ENCODE peak calls at places on chromosomes 1 and 21, in ten cellular contexts. B, W, G, V, S, Z, E, F, C and T are unnamed samples.

GRCh38 chr1:247456914-247457638 is 828 bp downstream of the OR2B11 start:
- DNase-seq in F (no peak), G (no peak), E (no peak), W (no peak), C (no peak), S (no peak), B (no peak), Z (no peak), V (no peak), T (no peak)

GRCh38 chr1:200921571-200922110 is 26.9 kb downstream of the INAVA start:
- DNase-seq in W (peak), G (peak), B (no peak), S (no peak), F (no peak), E (no peak), V (no peak), Z (no peak), C (no peak), T (no peak)

GRCh38 chr1:228108742-228109072 is 392 bp downstream of the MRPL55 start:
- DNase-seq in G (no peak), E (no peak), S (peak), V (no peak), F (no peak), C (no peak), Z (no peak), B (no peak), W (no peak), T (no peak)

GRCh38 chr1:168636200-168636599 is 59.8 kb downstream of the XCL1 start:
- DNase-seq in B (no peak), W (no peak), S (no peak), E (peak), C (peak), F (peak), Z (peak), G (no peak), V (no peak), T (no peak)

GRCh38 chr1:101235241-101235695 is 1.6 kb upstream of the S1PR1 start:
- DNase-seq in V (no peak), C (no peak), G (no peak), S (no peak), E (no peak), Z (no peak), W (no peak), F (no peak), B (no peak), T (no peak)

GRCh38 chr1:221439008-221439733 is 302.7 kb downstream of the DUSP10 start:
- DNase-seq in G (no peak), Z (peak), V (no peak), W (no peak), S (no peak), E (peak), C (peak), F (peak), B (no peak), T (no peak)

GRCh38 chr21:28632718-28633408 is 359.8 kb downstream of the LTN1 start:
- DNase-seq in V (no peak), F (peak), S (no peak), Z (no peak), W (no peak), G (no peak), C (peak), E (peak), B (no peak), T (no peak)

GRCh38 chr1:212671342-212672031 is 28.2 kb downstream of the BATF3 start:
- DNase-seq in W (peak), C (peak), Z (peak), F (peak), B (peak), S (peak), E (peak), G (no peak), V (no peak), T (no peak)

GRCh38 chr21:31879251-31879650 is 6.4 kb downstream of the HUNK start:
- DNase-seq in C (no peak), S (no peak), G (no peak), F (no peak), E (no peak), W (peak), B (no peak), V (no peak), Z (no peak), T (no peak)

GRCh38 chr1:187894349-187894748 is 1065.6 kb downstream of the PLA2G4A start:
- DNase-seq in F (no peak), C (no peak), E (no peak), G (no peak), W (no peak), B (no peak), V (no peak), Z (no peak), S (no peak), T (no peak)

GRCh38 chr1:93328809-93329477 is 16.8 kb upstream of the DR1 start:
- DNase-seq in W (no peak), F (peak), Z (no peak), S (no peak), G (no peak), V (no peak), C (no peak), E (no peak), B (no peak), T (no peak)

GRCh38 chr1:178161516-178161915 is 67.6 kb downstream of the RASAL2 start:
- DNase-seq in Z (no peak), V (no peak), S (no peak), F (peak), W (no peak), G (no peak), C (peak), E (no peak), B (no peak), T (no peak)

GRCh38 chr1:108976658-108977057 is 13.4 kb upstream of the CLCC1 start:
- DNase-seq in S (no peak), W (no peak), F (no peak), V (no peak), C (no peak), E (no peak), Z (no peak), B (no peak), G (no peak), T (no peak)

GRCh38 chr1:211920141-211920572 is 89.6 kb upstream of the LPGAT1 start:
- DNase-seq in B (peak), S (no peak), C (peak), G (peak), F (peak), E (no peak), W (peak), Z (peak), V (no peak), T (no peak)

GRCh38 chr1:184160236-184160635 is 108.7 kb downstream of the TSEN15 start:
- DNase-seq in G (no peak), W (no peak), Z (no peak), B (no peak), F (peak), S (no peak), E (peak), V (no peak), C (peak), T (no peak)

GRCh38 chr1:8875216-8875861 is 3.1 kb downstream of the ENO1 start:
- DNase-seq in Z (no peak), S (no peak), E (no peak), G (no peak), C (no peak), W (no peak), B (peak), V (no peak), F (no peak), T (no peak)

GRCh38 chr1:60657926-60658325 is 424.4 kb upstream of the NFIA start:
- DNase-seq in E (no peak), F (no peak), V (no peak), G (no peak), W (no peak), B (no peak), Z (no peak), S (no peak), C (no peak), T (no peak)

GRCh38 chr21:34128124-34128523 is 54.7 kb downstream of the MRPS6 start:
- DNase-seq in V (no peak), W (no peak), F (no peak), B (no peak), G (no peak), S (no peak), C (no peak), E (no peak), Z (no peak), T (no peak)

GRCh38 chr1:183804916-183805734 is at the start of gene RGL1:
- DNase-seq in E (peak), W (peak), G (peak), B (peak), S (peak), F (peak), Z (peak), C (peak), V (peak), T (peak)

GRCh38 chr1:10082785-10083479 is 50.2 kb downstream of the UBE4B start:
- DNase-seq in C (peak), E (peak), Z (no peak), G (no peak), F (peak), V (no peak), W (no peak), B (no peak), S (no peak), T (no peak)

GRCh38 chr1:52424757-52425265 is 20.4 kb downstream of the PRPF38A start:
- DNase-seq in B (no peak), S (no peak), F (no peak), W (no peak), G (no peak), Z (no peak), C (no peak), V (no peak), E (no peak), T (no peak)

GRCh38 chr21:33650929-33651505 is 8.7 kb downstream of the ITSN1 start:
- DNase-seq in G (no peak), S (no peak), B (no peak), E (no peak), F (no peak), V (no peak), W (no peak), Z (no peak), C (peak), T (no peak)

DNA sequence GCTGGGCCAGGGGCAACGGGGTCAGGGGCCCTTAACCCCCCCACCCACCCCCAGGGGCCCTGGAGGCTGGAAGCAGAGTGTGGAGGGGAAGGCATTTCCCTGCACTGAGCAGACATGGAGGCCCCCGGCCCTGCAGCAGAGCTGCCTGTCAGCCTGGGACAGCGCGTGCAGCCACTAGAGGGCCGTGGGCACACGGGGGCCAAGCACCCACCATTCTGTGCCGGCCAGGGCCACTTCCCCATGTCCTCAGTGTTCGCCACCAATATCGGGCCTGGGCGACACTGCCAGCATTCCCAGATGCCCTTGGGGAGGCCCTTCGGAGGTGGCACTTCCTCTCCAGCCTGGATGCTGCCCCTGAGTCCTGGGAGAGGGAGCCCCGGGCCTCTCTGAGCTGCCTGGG is 23.2 kb upstream of the ARHGEF16 start:
- DNase-seq in S (no peak), Z (peak), V (no peak), E (no peak), G (no peak), C (no peak), F (no peak), W (no peak), B (no peak), T (peak)
- TF ChIP-seq CTCF in S (no peak), Z (no peak), V (peak), E (no peak), G (no peak), C (no peak), F (no peak), W (no peak), B (no peak), T (peak)

DNA sequence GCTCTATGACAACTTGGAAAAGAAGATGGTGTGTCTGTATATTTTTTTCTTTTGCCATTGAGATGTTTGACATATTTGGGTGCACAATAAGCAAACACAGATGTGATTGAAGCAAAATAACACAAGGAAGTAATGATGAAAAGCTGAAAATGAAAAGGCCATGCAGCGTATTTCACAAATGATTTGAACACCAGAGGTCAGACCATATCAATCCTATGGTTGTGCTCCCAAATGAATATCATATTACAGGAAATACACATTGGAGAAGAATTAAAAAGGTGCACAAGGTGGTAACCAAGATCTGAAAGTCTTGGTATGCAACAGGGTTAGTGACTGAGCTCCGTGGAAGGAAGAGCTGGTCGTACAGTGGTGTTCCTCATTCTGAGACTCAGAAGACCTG is 463.4 kb downstream of the LMO4 start:
- DNase-seq in C (no peak), E (no peak), S (no peak), F (no peak), V (no peak), Z (no peak), B (no peak), W (no peak), G (no peak), T (no peak)
- TF ChIP-seq CTCF in C (no peak), E (no peak), S (no peak), F (no peak), V (no peak), Z (no peak), B (no peak), W (no peak), G (no peak), T (no peak)

GRCh38 chr1:206466840-206467649 is 3.2 kb upstream of the IKBKE start:
- DNase-seq in Z (no peak), G (no peak), W (no peak), B (no peak), F (no peak), S (peak), V (no peak), E (no peak), C (no peak), T (no peak)
- TF ChIP-seq CTCF in Z (no peak), G (no peak), W (no peak), B (no peak), F (no peak), S (no peak), V (no peak), E (no peak), C (no peak), T (no peak)

DNA sequence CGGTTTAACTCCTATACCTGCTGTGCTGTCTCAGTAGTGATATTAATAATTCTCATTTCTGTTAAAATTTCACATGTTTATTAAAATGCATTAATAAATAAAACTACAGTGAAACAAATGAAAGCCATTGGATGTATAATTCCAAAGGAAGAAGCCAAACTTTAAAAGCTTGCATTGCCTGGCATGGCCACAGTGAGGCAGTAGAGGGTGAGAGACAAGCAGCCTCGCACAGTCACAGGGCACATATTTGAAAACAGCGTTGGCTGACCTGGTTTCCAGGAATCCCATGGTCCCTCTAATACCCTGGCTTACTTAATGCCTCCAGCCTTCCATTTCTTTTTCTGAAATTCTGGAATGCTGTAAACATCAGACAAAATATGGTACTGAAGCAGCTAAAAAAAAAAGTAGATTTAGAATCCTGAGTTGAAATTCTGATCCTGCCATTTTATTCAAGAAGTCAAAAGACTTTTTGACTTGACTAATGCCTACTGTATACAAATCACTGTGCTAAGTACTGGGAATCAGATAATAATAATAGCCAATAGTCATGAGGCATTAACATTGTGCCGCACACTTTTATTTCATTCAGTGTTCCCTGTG is 6.7 kb upstream of the RNASEL start:
- DNase-seq in C (peak), G (peak), V (peak), B (peak), W (peak), S (peak), Z (peak), E (peak), F (peak), T (peak)
- TF ChIP-seq CTCF in C (peak), G (peak), V (peak), B (peak), W (peak), S (peak), Z (peak), E (peak), F (peak), T (peak)

DNA sequence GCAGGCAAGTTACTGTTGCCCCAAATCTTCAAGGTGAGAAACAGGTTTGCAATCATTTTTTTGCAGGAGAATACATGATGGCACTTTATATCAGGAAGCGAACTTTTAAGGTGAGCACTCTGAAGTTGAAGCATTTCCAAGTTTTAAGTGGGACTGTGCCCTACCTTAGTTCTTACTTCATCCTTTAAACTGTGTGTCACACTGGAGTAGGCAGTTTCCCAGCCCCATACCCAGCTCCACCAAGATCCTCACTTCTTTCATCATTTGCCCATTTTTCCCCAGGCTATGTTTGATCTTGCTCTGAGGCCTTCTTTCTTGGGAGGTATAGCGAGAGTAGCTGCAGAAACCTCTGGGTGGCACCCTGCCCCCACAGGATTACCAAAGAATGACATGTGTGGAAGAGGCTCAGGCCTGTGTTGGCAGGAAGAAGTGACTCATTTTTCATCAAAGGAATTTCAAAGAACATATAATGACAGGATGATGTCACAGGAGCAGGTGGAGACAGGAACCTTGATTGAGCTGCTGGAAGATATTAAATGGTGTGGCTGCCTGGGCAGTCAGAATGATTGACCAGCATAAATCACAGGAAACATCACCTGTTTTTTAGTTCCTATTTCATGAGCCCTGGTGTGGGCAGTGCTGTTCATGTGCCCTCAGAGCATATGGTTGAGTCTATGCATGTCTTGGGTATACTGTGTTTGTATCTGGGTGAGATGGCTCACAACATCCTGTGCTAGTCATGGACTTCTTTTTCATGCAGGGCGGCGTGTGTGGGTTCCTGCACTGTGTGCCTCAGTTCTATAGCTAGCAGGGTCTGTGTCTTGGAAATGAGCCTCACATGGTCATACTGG is 20.8 kb upstream of the MACF1 start:
- DNase-seq in C (peak), E (peak), B (peak), W (peak), S (peak), V (no peak), G (no peak), F (peak), Z (peak), T (peak)
- TF ChIP-seq CTCF in C (peak), E (peak), B (no peak), W (peak), S (peak), V (peak), G (peak), F (peak), Z (peak), T (peak)

GRCh38 chr1:26537951-26538352 is 8.4 kb downstream of the RPS6KA1 start:
- DNase-seq in W (no peak), S (peak), F (peak), B (no peak), C (peak), Z (peak), E (peak), V (no peak), G (no peak), T (peak)
- TF ChIP-seq CTCF in W (no peak), S (peak), F (peak), B (no peak), C (peak), Z (no peak), E (peak), V (no peak), G (no peak), T (no peak)

GRCh38 chr1:58156801-58157200 is 389.7 kb downstream of the OMA1 start:
- DNase-seq in C (no peak), G (no peak), F (no peak), B (no peak), V (no peak), E (no peak), S (no peak), Z (no peak), W (no peak), T (no peak)

GRCh38 chr1:58154256-58154655 is 392.3 kb downstream of the OMA1 start:
- DNase-seq in B (no peak), W (no peak), Z (no peak), V (no peak), S (no peak), C (no peak), G (no peak), E (no peak), F (no peak), T (no peak)

GRCh38 chr1:58156124-58156468 is 390.4 kb downstream of the OMA1 start:
- DNase-seq in Z (no peak), V (no peak), W (no peak), F (no peak), S (no peak), E (no peak), B (no peak), G (no peak), C (no peak), T (no peak)

GRCh38 chr1:58157281-58157680 is 389.2 kb downstream of the OMA1 start:
- DNase-seq in F (no peak), V (no peak), B (no peak), Z (no peak), G (no peak), S (no peak), W (no peak), C (no peak), E (no peak), T (no peak)

DNA sequence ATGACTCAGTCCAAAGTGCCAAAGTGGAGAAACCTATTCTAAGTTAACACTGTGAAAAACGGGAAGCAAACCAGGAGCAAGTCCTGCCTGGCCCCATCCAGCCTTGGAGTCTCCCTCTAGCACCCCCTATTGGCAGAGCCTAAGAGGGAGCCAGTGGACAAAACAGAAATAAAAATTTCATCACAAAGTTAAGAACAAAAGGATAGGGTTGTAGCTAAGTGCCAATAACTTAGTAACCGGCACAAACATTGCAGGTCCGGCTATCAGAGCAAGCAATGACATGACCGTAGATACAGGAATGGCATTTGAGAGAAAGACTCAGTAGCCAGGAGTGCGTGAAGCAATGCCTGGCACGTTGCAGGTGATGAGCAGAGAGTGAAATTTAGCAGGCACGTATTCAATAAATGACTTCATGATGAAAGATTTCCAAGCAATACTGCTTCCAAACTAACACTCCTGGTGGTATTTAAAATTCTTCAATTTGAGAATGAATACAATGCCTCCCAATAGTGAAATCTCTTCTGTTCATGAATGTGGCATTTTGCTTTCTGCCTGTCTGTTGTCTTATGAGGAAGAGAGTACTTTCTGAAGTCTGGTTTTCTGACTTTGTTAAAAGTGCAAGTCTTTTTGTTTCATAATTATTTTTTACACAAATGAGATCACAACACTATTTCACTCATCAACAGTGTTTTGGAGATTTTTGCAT is 391.0 kb downstream of the OMA1 start:
- DNase-seq in B (peak), S (no peak), V (peak), Z (peak), C (peak), E (peak), G (no peak), W (no peak), F (peak), T (peak)
- TF ChIP-seq CTCF in B (peak), S (no peak), V (peak), Z (peak), C (peak), E (peak), G (no peak), W (no peak), F (peak), T (peak)